ENCODE peak calls at places on chromosomes 16 and 17, in eight cellular contexts. I is heart left ventricle; D is transverse colon; L is CD8-positive, alpha-beta T cell; X is fibroblast of lung; Z is IMR-90; N is AG09309; Y is body of pancreas. B is an unnamed sample.

GRCh38 chr17:39209317-39210092 is 9.4 kb downstream of the RPL19 start:
- DNase-seq in I (peak), D (peak), L (peak), X (peak), Z (peak), N (no peak), Y (peak), B (no peak)

GRCh38 chr17:28684963-28685362 is 23.0 kb downstream of the SUPT6H start:
- DNase-seq in I (no peak), D (peak), L (no peak), X (peak), Z (peak), N (no peak), Y (peak), B (peak)

GRCh38 chr17:7490144-7490543 is 6.0 kb downstream of the POLR2A start:
- DNase-seq in I (no peak), D (no peak), L (no peak), X (no peak), Z (no peak), N (no peak), Y (no peak), B (no peak)

GRCh38 chr17:7856081-7856791 is 1.1 kb downstream of the NAA38 start:
- DNase-seq in I (peak), D (peak), L (no peak), X (peak), Z (no peak), N (no peak), Y (peak), B (no peak)

GRCh38 chr16:15521390-15521757 is 87.0 kb downstream of the BMERB1 start:
- DNase-seq in I (no peak), D (no peak), L (no peak), X (no peak), Z (no peak), N (no peak), Y (no peak), B (no peak)

GRCh38 chr17:67751101-67752074 is 33.7 kb downstream of the NOL11 start:
- DNase-seq in I (no peak), D (no peak), L (no peak), X (no peak), Z (no peak), N (no peak), Y (no peak), B (no peak)

GRCh38 chr17:57290955-57291354 is 34.6 kb downstream of the MSI2 start:
- DNase-seq in I (no peak), D (no peak), L (no peak), X (no peak), Z (no peak), N (no peak), Y (no peak), B (no peak)

GRCh38 chr17:71080937-71081336 is 911.6 kb downstream of the KCNJ2 start:
- DNase-seq in I (no peak), D (no peak), L (no peak), X (no peak), Z (no peak), N (no peak), Y (no peak), B (no peak)

GRCh38 chr16:86398622-86399021 is 111.7 kb upstream of the FOXF1 start:
- DNase-seq in I (no peak), D (no peak), L (no peak), X (peak), Z (peak), N (no peak), Y (no peak), B (no peak)

GRCh38 chr17:73773702-73774101 is 129.5 kb upstream of the SDK2 start:
- DNase-seq in I (no peak), D (no peak), L (no peak), X (peak), Z (no peak), N (no peak), Y (no peak), B (no peak)

GRCh38 chr16:1433756-1434155 is 2.9 kb downstream of the PERCC1 start:
- DNase-seq in I (no peak), D (no peak), L (no peak), X (no peak), Z (no peak), N (no peak), Y (no peak), B (no peak)

GRCh38 chr17:81405382-81406005 is 10.2 kb downstream of the BAHCC1 start:
- DNase-seq in I (peak), D (no peak), L (no peak), X (no peak), Z (no peak), N (no peak), Y (no peak), B (no peak)

GRCh38 chr16:67888311-67888710 is 3.6 kb downstream of the NRN1L start:
- DNase-seq in I (no peak), D (no peak), L (no peak), X (no peak), Z (no peak), N (no peak), Y (no peak), B (no peak)

DNA sequence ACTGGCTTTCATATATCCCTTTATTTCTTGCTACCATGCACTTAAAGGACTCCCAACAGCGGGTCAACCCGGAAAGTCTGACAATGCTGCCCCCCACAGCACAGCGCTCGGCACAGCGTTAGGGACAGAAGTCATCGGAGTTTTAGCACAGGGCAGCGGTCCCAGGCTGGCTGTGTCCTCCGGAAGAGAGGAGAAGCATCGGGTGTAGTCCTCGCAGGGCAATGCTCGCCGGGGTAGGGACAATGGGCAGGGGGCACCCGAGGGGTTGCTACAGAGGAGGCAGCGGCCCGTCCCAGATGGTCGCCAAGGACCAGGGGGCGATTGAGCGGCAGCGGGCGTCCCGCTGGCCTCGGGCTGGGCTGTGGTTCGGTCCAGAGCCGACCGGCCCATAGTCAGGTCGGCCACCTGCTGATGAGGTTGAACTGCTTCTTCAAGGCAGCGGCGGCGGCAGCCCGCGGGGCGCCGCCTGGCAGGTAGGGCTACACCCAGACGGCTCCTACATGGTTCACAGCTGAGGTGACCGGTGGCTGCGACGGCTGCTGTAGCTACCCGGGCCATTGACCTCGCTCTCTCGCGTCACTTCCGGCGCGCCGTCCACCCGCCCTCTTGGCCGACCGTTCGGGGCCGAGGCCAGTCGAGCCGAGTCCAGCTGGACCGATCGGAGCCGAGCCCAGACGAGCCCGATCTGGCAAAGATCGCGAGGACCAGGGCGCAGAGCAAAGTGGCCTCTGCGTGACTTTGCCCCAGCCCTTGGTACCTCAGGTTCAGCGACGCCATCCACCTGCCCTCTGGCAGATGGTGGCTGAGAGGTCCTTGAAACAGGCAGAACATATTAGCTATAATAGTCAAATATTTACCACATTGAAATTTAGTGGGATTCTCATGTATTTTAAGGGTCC is 4.7 kb upstream of the LCMT1 start:
- DNase-seq in I (peak), D (peak), L (peak), X (peak), Z (peak), N (peak), Y (peak), B (peak)
- TF ChIP-seq CTCF in I (peak), D (peak), L (no peak), X (peak), Z (peak), N (peak), Y (no peak), B (no peak)

GRCh38 chr17:31073411-31073810 is 21.4 kb upstream of the NF1 start:
- DNase-seq in I (no peak), D (peak), L (no peak), X (no peak), Z (no peak), N (no peak), Y (no peak), B (no peak)
- H3K4me3 ChIP-seq in I (no peak), D (no peak), L (no peak), X (no peak), Z (no peak), N (no peak), Y (no peak), B (no peak)

DNA sequence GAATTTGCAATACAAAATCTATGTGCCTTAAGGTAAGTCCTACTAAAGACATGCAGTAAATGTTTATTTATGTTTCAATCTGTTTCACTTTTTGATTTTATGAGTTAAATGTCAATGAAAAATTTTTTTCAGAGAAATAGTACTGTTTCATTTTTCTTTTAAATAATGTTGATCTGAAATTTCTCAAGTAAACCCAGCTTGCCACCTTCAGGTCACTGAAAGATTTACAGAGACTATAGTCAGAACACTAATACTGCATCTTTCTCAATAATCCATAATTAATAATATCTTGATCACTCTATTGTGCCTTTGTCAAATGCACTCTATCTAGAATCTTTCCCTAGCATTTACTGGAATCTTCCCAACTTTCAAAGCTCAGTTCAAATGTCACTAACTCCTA is 6.5 kb upstream of the DHX40 start:
- DNase-seq in I (no peak), D (no peak), L (no peak), X (peak), Z (peak), N (no peak), Y (no peak), B (no peak)
- TF ChIP-seq CTCF in I (peak), D (no peak), L (no peak), X (no peak), Z (peak), N (peak), Y (no peak), B (no peak)

DNA sequence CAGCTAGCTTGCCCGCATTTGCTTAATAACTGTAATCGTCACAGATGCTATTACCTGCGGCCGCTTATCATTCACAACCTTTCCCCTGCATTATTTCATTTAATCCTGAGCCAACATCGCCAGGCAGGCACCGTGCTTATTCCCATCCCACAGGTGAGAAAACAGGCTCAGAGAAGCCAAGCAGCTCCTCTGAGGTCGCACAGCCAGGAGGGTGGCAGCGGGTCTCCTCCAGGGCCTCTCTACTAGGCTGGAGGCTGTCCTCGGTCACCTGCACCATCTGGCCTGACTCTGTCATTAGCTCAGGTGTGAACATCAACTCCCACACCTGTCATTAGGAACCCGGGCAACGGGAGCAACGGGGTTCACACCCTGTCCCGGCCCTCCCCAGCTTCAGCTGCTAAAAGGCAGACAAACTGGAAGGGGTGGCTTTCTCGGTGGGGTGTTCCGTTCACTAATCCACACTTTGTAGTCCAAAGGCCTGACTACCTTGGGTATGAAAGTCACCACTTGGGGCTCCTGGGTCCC is 3.0 kb downstream of the PPL start:
- DNase-seq in I (no peak), D (no peak), L (no peak), X (no peak), Z (no peak), N (no peak), Y (no peak), B (no peak)
- H3K4me3 ChIP-seq in I (no peak), D (no peak), L (no peak), X (no peak), Z (no peak), N (no peak), Y (no peak), B (no peak)

DNA sequence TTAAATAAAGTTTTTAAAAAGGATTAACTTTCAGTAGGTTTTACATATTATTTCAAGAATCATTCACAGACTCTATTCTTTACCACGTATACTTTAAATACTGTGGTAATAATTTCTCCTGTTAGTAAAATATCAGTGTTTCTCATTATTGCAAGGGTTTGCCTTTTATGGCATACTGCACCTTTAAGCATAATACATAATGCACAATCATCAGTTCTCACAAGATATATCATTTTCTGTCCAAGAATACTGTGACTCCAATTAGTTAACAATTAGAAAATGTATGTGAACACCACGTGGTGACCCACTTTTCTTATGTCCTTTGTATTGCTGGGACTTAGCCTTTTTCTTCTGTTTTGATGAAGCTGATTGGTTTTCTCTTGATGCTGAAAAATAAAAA is 25.7 kb downstream of the NME2 start:
- DNase-seq in I (no peak), D (no peak), L (no peak), X (no peak), Z (no peak), N (no peak), Y (no peak), B (no peak)
- TF ChIP-seq CTCF in I (no peak), D (no peak), L (no peak), X (no peak), Z (no peak), N (no peak), Y (no peak), B (no peak)

DNA sequence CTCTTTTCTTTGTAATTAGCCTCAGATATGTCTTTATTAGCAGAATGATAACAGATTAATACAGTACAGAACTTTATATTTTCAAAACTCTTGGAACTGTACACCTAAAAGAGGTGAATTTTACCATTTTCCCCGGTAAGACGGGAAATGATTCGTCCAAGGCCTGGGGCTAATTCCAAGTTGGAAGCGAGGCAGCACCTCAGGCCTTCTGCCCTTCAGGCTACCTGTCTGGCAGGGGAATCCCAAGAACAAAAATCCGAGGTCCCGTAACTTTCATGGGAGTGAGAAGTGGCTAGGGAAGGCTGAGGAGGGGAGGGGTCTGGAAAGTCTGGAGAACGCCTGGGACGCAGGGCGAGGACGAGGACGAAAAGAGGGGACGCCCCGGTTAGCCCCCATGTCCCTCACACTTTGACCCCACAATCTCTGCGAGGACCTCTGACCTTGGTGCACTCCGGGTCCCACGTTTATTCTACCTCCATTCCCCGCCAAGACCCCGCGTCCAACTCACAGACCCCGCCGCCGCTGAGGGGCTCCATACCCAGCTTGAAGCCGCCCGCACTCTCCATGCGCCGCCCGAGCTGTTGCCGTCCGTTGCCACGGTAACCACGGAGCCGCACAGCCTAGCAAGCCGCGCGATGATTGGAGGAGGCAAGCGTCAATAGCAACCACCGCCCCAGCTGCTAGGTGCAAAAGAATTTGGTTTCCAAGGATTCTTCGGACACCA is at the start of gene HYDIN:
- DNase-seq in I (no peak), D (peak), L (no peak), X (peak), Z (peak), N (no peak), Y (peak), B (peak)
- H3K4me3 ChIP-seq in I (no peak), D (no peak), L (no peak), X (no peak), Z (no peak), N (no peak), Y (peak), B (peak)

GRCh38 chr17:35374766-35375344 is 1.4 kb upstream of the SLFN11 start:
- DNase-seq in I (no peak), D (no peak), L (no peak), X (no peak), Z (no peak), N (no peak), Y (no peak), B (no peak)
- TF ChIP-seq CTCF in I (no peak), D (no peak), L (no peak), X (no peak), Z (no peak), N (no peak), Y (no peak), B (no peak)

GRCh38 chr17:59149841-59150511 is 5.0 kb downstream of the SKA2 start:
- DNase-seq in I (no peak), D (no peak), L (no peak), X (peak), Z (no peak), N (no peak), Y (no peak), B (no peak)
- H3K4me3 ChIP-seq in I (no peak), D (no peak), L (no peak), X (no peak), Z (no peak), N (no peak), Y (no peak), B (no peak)

GRCh38 chr17:1058423-1059130 is 61.6 kb downstream of the TIMM22 start:
- DNase-seq in I (peak), D (peak), L (peak), X (peak), Z (peak), N (no peak), Y (no peak), B (no peak)
- TF ChIP-seq CTCF in I (peak), D (peak), L (no peak), X (peak), Z (peak), N (peak), Y (no peak), B (peak)

B was measured in HFF-Myc.